ENCODE peak calls at places on chromosome 18, in five cellular contexts. E is NAMALWA; T is dorsolateral prefrontal cortex; Y is stimulated activated CD8-positive, alpha-beta memory T cell treated with anti-CD3 and anti-CD28 coated beads, Interleukin-15, amount 100 ng/mL, for 4 hours; O is CD4-positive, alpha-beta T cell. R is an unnamed sample.

GRCh38 chr18:25136416-25137132 is 215.4 kb downstream of the ZNF521 start:
- DNase-seq in T (no peak), O (no peak), E (no peak), Y (no peak), R (no peak)

GRCh38 chr18:79573921-79574491 is 105.6 kb upstream of the CTDP1 start:
- DNase-seq in Y (no peak), E (no peak), T (no peak), O (peak), R (no peak)

GRCh38 chr18:79392226-79392625 is 3.5 kb upstream of the NFATC1 start:
- DNase-seq in Y (no peak), O (no peak), T (no peak), E (no peak), R (no peak)

GRCh38 chr18:63161728-63162195 is 157.8 kb downstream of the BCL2 start:
- DNase-seq in O (peak), Y (peak), E (peak), T (peak), R (peak)

GRCh38 chr18:56575819-56576663 is 62.4 kb downstream of the TXNL1 start:
- DNase-seq in T (no peak), E (peak), Y (no peak), O (no peak), R (peak)

GRCh38 chr18:52822160-52822559 is 482.2 kb downstream of the DCC start:
- DNase-seq in T (no peak), Y (no peak), O (no peak), E (no peak), R (no peak)

GRCh38 chr18:2976733-2977132 is 36.2 kb downstream of the LPIN2 start:
- DNase-seq in E (no peak), T (no peak), O (no peak), Y (no peak), R (no peak)

GRCh38 chr18:44895176-44895798 is 214.6 kb downstream of the SETBP1 start:
- DNase-seq in T (peak), E (peak), Y (no peak), O (no peak), R (peak)

GRCh38 chr18:23918395-23919032 is 96.0 kb upstream of the TTC39C start:
- DNase-seq in T (peak), O (peak), Y (peak), E (peak), R (peak)

GRCh38 chr18:13233746-13234527 is 15.4 kb downstream of the LDLRAD4 start:
- DNase-seq in E (no peak), T (no peak), O (no peak), Y (no peak), R (no peak)

GRCh38 chr18:3071676-3072075 is 58.7 kb upstream of the LPIN2 start:
- DNase-seq in T (no peak), E (no peak), O (no peak), Y (no peak), R (no peak)

GRCh38 chr18:48724939-48725338 is 186.1 kb downstream of the CTIF start:
- DNase-seq in Y (no peak), O (no peak), T (no peak), E (no peak), R (no peak)

GRCh38 chr18:9362869-9363268 is 28.3 kb downstream of the TWSG1 start:
- DNase-seq in Y (no peak), O (no peak), E (no peak), T (no peak), R (no peak)

GRCh38 chr18:1585881-1586488 is 681.3 kb downstream of the ADCYAP1 start:
- DNase-seq in Y (no peak), T (no peak), E (peak), O (no peak), R (peak)

GRCh38 chr18:22977847-22978701 is 44.9 kb downstream of the RBBP8 start:
- DNase-seq in T (no peak), O (no peak), E (no peak), Y (no peak), R (no peak)

GRCh38 chr18:62634471-62634870 is 80.9 kb upstream of the PHLPP1 start:
- DNase-seq in Y (no peak), E (no peak), T (no peak), O (no peak), R (no peak)

GRCh38 chr18:68925268-68925667 is 127.4 kb downstream of the CCDC102B start:
- DNase-seq in Y (no peak), O (no peak), E (peak), T (no peak), R (peak)

GRCh38 chr18:48529796-48530195 is 9.0 kb upstream of the CTIF start:
- DNase-seq in T (no peak), E (no peak), O (no peak), Y (no peak), R (no peak)